ENCODE peak calls at places on chromosomes 16 and 17, in four cellular contexts. V, Y, N and T are unnamed samples.

GRCh38 chr16:6947291-6947690 is 385.4 kb upstream of the RBFOX1 start:
- DNase-seq in V (no peak), Y (no peak), N (no peak), T (no peak)

GRCh38 chr16:71628810-71629209 is 2.8 kb downstream of the MARVELD3 start:
- DNase-seq in V (no peak), Y (no peak), N (no peak), T (no peak)

GRCh38 chr17:13429201-13429600 is 172.5 kb downstream of the HS3ST3A1 start:
- DNase-seq in V (no peak), Y (no peak), N (no peak), T (no peak)

GRCh38 chr16:48194828-48195566 is 39.2 kb upstream of the ABCC12 start:
- DNase-seq in V (peak; percentile 86), Y (no peak), N (no peak), T (no peak)

GRCh38 chr16:55418586-55418985 is 60.4 kb upstream of the MMP2 start:
- DNase-seq in V (no peak), Y (no peak), N (no peak), T (no peak)

GRCh38 chr17:61291457-61292311 is 108.0 kb upstream of the TBX2 start:
- DNase-seq in V (no peak), Y (no peak), N (no peak), T (no peak)

GRCh38 chr17:77409282-77410161 is 268.8 kb downstream of the SEC14L1 start:
- DNase-seq in V (no peak), Y (no peak), N (no peak), T (no peak)

GRCh38 chr16:63612462-63613227 is 1509.2 kb downstream of the CDH11 start:
- DNase-seq in V (no peak), Y (no peak), N (no peak), T (no peak)

GRCh38 chr17:30113213-30113612 is 3.4 kb upstream of the NSRP1 start:
- DNase-seq in V (peak; percentile 13), Y (no peak), N (no peak), T (no peak)

DNA sequence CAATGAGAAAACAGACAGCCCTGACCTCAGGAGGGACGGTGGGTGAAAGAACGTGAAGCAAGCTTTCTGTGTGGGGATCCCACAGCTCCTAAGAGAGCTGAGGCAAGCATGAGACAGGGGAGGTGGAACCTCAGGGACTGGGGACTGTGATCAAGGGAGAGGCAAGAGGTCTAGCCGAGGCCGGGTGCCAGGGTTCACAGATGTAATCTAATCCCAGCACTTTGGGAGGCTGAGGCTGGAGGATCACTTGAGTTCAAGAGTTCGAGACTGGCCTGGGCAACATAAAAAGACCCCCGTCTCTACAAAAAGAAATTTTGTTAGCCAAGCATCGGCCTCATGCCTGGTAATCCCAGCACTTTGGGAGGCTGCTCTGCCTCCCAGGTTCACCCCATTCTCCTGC is 4.5 kb upstream of the ADAM11 start:
- DNase-seq in V (no peak), Y (no peak), N (no peak), T (no peak)
- TF ChIP-seq TCF7L2 in V (no peak), Y (no peak), N (no peak), T (no peak)

GRCh38 chr16:35516551-35516950 is 2057.1 kb downstream of the TP53TG3F start:
- DNase-seq in V (no peak), Y (no peak), N (no peak), T (no peak)
- H3K9me3 ChIP-seq in V (peaks cover 95% of the 10 kb centered on the region), Y (no peaks in the 10 kb centered on the region), N (no peaks in the 10 kb centered on the region), T (peaks cover 10% of the 10 kb centered on the region)

DNA sequence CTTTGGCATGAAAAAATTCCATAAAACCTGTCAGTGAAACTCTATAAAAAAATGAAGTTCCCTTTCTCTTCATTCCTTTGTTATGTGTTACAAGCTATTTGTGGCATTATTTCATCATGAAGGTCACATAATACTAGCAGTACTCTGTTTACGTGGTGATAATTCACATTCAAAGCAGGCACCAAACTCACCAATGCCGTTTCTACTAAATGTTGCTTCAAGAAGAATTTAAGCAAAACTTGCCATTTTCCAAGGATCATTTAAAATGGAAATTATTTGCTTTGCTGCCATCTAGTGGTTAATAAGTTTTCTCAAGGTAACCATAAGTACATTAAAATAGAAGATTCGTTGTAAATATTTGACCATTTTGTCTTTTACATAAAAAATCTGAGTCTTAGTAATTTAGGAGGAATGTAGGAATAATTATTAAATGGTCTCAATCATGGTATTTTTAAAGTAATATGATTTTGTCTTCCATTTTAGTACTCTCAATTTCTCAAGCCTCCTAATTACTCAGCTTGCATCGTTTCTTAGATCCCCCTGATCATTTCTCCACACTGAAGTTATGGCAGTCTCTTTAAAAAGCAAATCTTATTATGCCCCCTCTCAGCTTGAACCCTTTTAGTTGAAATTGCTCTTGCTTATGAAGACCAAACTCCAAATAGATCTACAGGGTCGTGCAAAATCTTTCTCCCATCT is 80.8 kb downstream of the OMG start:
- DNase-seq in V (peak; percentile 12), Y (no peak), N (no peak), T (peak; percentile 19)
- TF ChIP-seq TCF7L2 in V (no peak), Y (no peak), N (no peak), T (no peak)

GRCh38 chr17:22496450-22496849 is 804.1 kb downstream of the KCNJ18 start:
- DNase-seq in V (no peak), Y (no peak), N (no peak), T (no peak)

GRCh38 chr17:22490399-22490798 is 798.1 kb downstream of the KCNJ18 start:
- DNase-seq in V (no peak), Y (no peak), N (no peak), T (no peak)

GRCh38 chr17:22492331-22492730 is 800.0 kb downstream of the KCNJ18 start:
- DNase-seq in V (no peak), Y (no peak), N (no peak), T (no peak)
- H3K9me3 ChIP-seq in V (peaks cover 20% of the 10 kb centered on the region), Y (no peaks in the 10 kb centered on the region), N (no peaks in the 10 kb centered on the region), T (peaks cover 22% of the 10 kb centered on the region)

GRCh38 chr17:48445248-48445620 is 15.2 kb upstream of the SKAP1 start:
- DNase-seq in V (no peak), Y (no peak), N (no peak), T (no peak)
- TF ChIP-seq TCF7L2 in V (no peak), Y (no peak), N (no peak), T (no peak)

DNA sequence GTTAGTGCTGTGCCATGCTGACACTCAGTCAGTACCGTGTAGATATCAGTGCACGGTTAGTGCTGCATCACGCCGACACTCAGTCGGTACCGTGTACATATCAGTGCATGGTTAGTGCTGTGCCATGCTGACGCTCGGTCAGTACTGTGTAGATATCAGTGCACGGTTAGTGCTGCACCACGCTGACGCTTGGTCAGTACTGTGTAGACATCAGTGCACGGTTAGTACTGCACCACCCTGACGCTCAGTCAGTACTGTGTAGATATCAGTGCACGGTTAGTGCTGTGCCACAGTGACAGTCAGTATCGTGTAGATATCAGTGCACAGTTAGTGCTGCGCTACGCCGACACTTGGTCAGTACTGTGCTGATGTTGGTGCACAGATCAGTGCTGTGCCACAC is 102.8 kb upstream of the ZNF469 start:
- DNase-seq in V (no peak), Y (no peak), N (no peak), T (no peak)
- H3K9me3 ChIP-seq in V (no peaks in the 10 kb centered on the region), Y (no peaks in the 10 kb centered on the region), N (no peaks in the 10 kb centered on the region), T (no peaks in the 10 kb centered on the region)

GRCh38 chr17:50853781-50854180 is 12.4 kb downstream of the TOB1 start:
- DNase-seq in V (no peak), Y (no peak), N (no peak), T (no peak)
- TF ChIP-seq TCF7L2 in V (no peak), Y (no peak), N (no peak), T (no peak)

GRCh38 chr16:35185366-35186044 is 1726.1 kb downstream of the TP53TG3F start:
- DNase-seq in V (no peak), Y (no peak), N (no peak), T (no peak)
- H3K9me3 ChIP-seq in V (peaks cover 79% of the 10 kb centered on the region), Y (no peaks in the 10 kb centered on the region), N (no peaks in the 10 kb centered on the region), T (peaks cover 23% of the 10 kb centered on the region)

GRCh38 chr17:75109047-75109406 is 742 bp upstream of the ARMC7 start:
- DNase-seq in V (no peak), Y (no peak), N (no peak), T (no peak)
- TF ChIP-seq TCF7L2 in V (no peak), Y (no peak), N (no peak), T (no peak)